ENCODE peak calls at places on chromosomes 16 and 17, in nine cellular contexts. Y, T, W, D, X, H, Q, J and V are unnamed samples.

GRCh38 chr17:40139566-40140058 is 725 bp upstream of the CASC3 start:
- DNase-seq in Q (no peak), T (no peak), D (peak; percentile 54), J (peak; percentile 21), W (peak; percentile 72), Y (no peak), H (no peak), X (peak; percentile 50), V (no peak)

GRCh38 chr17:78042542-78042941 is 84.0 kb downstream of the TNRC6C start:
- DNase-seq in H (no peak), J (no peak), X (no peak), T (no peak), W (no peak), D (no peak), Y (no peak), Q (no peak), V (no peak)

GRCh38 chr17:52201764-52202571 is 43.5 kb upstream of the CA10 start:
- DNase-seq in Q (no peak), W (no peak), J (no peak), H (no peak), D (peak; percentile 26), T (no peak), X (no peak), Y (no peak), V (no peak)

GRCh38 chr16:12305081-12305596 is 328.6 kb downstream of the SNX29 start:
- DNase-seq in Q (no peak), J (no peak), X (no peak), D (no peak), Y (no peak), W (no peak), T (no peak), H (no peak), V (no peak)

GRCh38 chr17:41860254-41860931 is 4.8 kb downstream of the KLHL11 start:
- DNase-seq in J (no peak), Q (no peak), X (no peak), Y (no peak), W (no peak), D (no peak), T (no peak), H (no peak), V (no peak)

GRCh38 chr17:78020717-78021108 is 62.2 kb downstream of the TNRC6C start:
- DNase-seq in X (no peak), Y (no peak), J (no peak), T (no peak), H (no peak), D (no peak), Q (no peak), W (no peak), V (no peak)

GRCh38 chr17:28717578-28718316 is at the start of gene RAB34:
- DNase-seq in H (no peak), T (peak; percentile 87), W (peak; percentile 70), D (peak; percentile 88), J (no peak), Y (no peak), X (peak; percentile 41), Q (peak; percentile 94), V (no peak)

GRCh38 chr17:78924481-78925151 is 571 bp downstream of the TIMP2 start:
- DNase-seq in Q (no peak), Y (no peak), J (no peak), H (no peak), D (peak; percentile 22), W (no peak), T (no peak), X (no peak), V (no peak)

GRCh38 chr17:29807520-29808361 is 122.3 kb downstream of the SSH2 start:
- DNase-seq in D (peak; percentile 78), X (peak; percentile 74), W (peak; percentile 81), J (peak; percentile 38), Y (peak; percentile 76), H (no peak), T (peak; percentile 41), Q (no peak), V (peak; percentile 68)

GRCh38 chr17:32494621-32495346 is 8.0 kb downstream of the CDK5R1 start:
- DNase-seq in T (no peak), W (no peak), J (no peak), Y (no peak), H (no peak), X (no peak), D (no peak), Q (peak; percentile 81), V (no peak)

GRCh38 chr17:59415397-59415796 is 83.9 kb downstream of the YPEL2 start:
- DNase-seq in T (no peak), J (no peak), Q (no peak), X (no peak), Y (no peak), W (no peak), H (no peak), D (no peak), V (no peak)
- TF ChIP-seq CTCF in T (no peak), J (no peak), Q (no peak), X (no peak), Y (no peak), W (no peak), H (no peak), D (no peak), V (no peak)

GRCh38 chr16:87950765-87951549 is at the start of gene BANP:
- DNase-seq in J (peak; percentile 99), Y (peak; percentile 100), X (peak; percentile 97), H (peak; percentile 99), T (peak; percentile 93), Q (peak; percentile 99), D (peak; percentile 99), W (peak; percentile 99), V (peak; percentile 98)
- TF ChIP-seq CTCF in J (peak; percentile 67), Y (peak; percentile 63), X (peak; percentile 23), H (peak; percentile 56), T (peak; percentile 74), Q (peak; percentile 64), D (peak; percentile 10), W (peak; percentile 70), V (peak; percentile 29)

GRCh38 chr16:84308120-84308519 is 13.4 kb downstream of the WFDC1 start:
- DNase-seq in T (peak; percentile 20), J (no peak), Y (peak; percentile 37), H (no peak), W (peak; percentile 78), D (peak; percentile 39), X (no peak), Q (no peak), V (no peak)
- TF ChIP-seq CTCF in T (peak; percentile 63), J (peak; percentile 41), Y (peak; percentile 28), H (peak; percentile 70), W (peak; percentile 61), D (no peak), X (no peak), Q (no peak), V (peak; percentile 26)

DNA sequence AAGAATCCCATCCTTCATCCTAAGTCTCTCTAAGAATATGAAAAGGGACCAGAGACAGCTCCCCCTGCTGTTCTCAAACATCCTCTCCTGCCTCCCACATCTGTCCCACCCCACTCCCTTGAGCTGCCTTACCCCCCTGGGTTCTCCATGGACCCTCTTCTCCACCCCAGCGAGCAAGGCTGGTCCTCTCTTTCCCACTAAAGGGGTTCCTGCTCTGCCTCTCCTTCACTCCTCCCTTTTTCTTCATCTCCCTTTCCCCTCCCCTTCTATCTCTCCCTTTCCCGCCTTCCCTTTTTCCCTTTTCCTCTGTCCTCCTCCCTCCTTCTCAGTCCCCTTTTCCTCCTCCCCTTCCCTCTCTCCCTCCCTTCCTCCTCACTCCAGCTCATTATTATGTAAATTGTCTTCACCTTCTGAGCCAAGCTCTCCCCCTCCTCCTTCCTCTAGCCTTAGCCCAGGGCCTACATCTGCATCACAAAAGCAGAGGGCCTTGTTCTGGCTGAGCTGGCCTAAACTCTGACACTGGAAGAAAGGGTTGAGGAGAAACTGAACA is 90.0 kb downstream of the GNAO1 start:
- DNase-seq in T (no peak), J (no peak), W (no peak), Q (no peak), D (no peak), H (no peak), X (no peak), Y (no peak), V (no peak)
- TF ChIP-seq CTCF in T (peak; percentile 41), J (peak; percentile 41), W (peak; percentile 23), Q (no peak), D (no peak), H (peak; percentile 37), X (no peak), Y (peak; percentile 22), V (no peak)

GRCh38 chr17:82098939-82099765 is 1.1 kb upstream of the FASN start:
- DNase-seq in D (no peak), J (no peak), W (no peak), H (no peak), X (peak; percentile 48), Q (no peak), T (no peak), Y (peak; percentile 58), V (no peak)

GRCh38 chr17:82096709-82097186 is 1.3 kb downstream of the FASN start:
- DNase-seq in Q (no peak), H (no peak), X (peak; percentile 33), Y (peak; percentile 10), J (no peak), D (no peak), T (no peak), W (no peak), V (no peak)

GRCh38 chr17:82098169-82098938 is at the start of gene FASN:
- DNase-seq in X (peak; percentile 94), J (peak; percentile 75), Y (peak; percentile 98), T (peak; percentile 89), Q (peak; percentile 99), D (peak; percentile 96), H (peak; percentile 66), W (peak; percentile 97), V (peak; percentile 100)

GRCh38 chr17:82097187-82097918 is 683 bp downstream of the FASN start:
- DNase-seq in T (peak; percentile 52), W (peak; percentile 71), X (peak; percentile 60), D (peak; percentile 61), H (no peak), J (no peak), Q (no peak), Y (peak; percentile 49), V (peak; percentile 50)

GRCh38 chr17:82097919-82098168 is 192 bp downstream of the FASN start:
- DNase-seq in H (no peak), W (no peak), Y (no peak), D (no peak), X (no peak), Q (no peak), T (peak; percentile 42), J (no peak), V (no peak)
- TF ChIP-seq CTCF in H (no peak), W (no peak), Y (no peak), D (no peak), X (no peak), Q (no peak), T (no peak), J (no peak), V (no peak)